ENCODE peak calls at places on chromosomes 4 and X, in five cellular contexts. E is H7, A is D721Med, I is activated T-cell treated with anti-CD3 and anti-CD28 coated beads for 48 hours, W is AG08395. B is an unnamed sample.

GRCh38 chr4:169745291-169745690 is 12.5 kb downstream of the HPF1 start:
- DNase-seq in E (no peak), A (no peak), I (no peak), W (peak), B (no peak)

GRCh38 chrX:16594490-16594889 is 55.5 kb upstream of the S100G start:
- DNase-seq in E (no peak), A (no peak), I (no peak), W (no peak), B (no peak)

GRCh38 chr4:2936773-2937145 is 26.4 kb downstream of the NOP14 start:
- DNase-seq in E (no peak), A (no peak), I (peak), W (peak), B (no peak)

GRCh38 chr4:174365018-174365587 is 81.4 kb downstream of the CEP44 start:
- DNase-seq in E (no peak), A (no peak), I (no peak), W (peak), B (no peak)

GRCh38 chr4:157514711-157515110 is 294.2 kb downstream of the GRIA2 start:
- DNase-seq in E (peak), A (no peak), I (no peak), W (no peak), B (no peak)

GRCh38 chrX:77548751-77549150 is 101.6 kb downstream of the FGF16 start:
- DNase-seq in E (no peak), A (no peak), I (no peak), W (no peak), B (no peak)

GRCh38 chr4:65865489-65865888 is 195.2 kb upstream of the EPHA5 start:
- DNase-seq in E (peak), A (no peak), I (no peak), W (no peak), B (no peak)

GRCh38 chr4:101155368-101155767 is 192.0 kb downstream of the PPP3CA start:
- DNase-seq in E (no peak), A (no peak), I (no peak), W (peak), B (no peak)

GRCh38 chr4:114599231-114600065 is 841 bp downstream of the UGT8 start:
- DNase-seq in E (peak), A (no peak), I (no peak), W (no peak), B (peak)

GRCh38 chrX:107826286-107827136 is 845 bp downstream of the MID2 start:
- DNase-seq in E (peak), A (no peak), I (peak), W (peak), B (no peak)

GRCh38 chrX:497201-497710 is 110.5 kb upstream of the PPP2R3B start:
- DNase-seq in E (no peak), A (no peak), I (no peak), W (no peak), B (no peak)

GRCh38 chrX:67570839-67571238 is 27.0 kb downstream of the AR start:
- DNase-seq in E (no peak), A (no peak), I (no peak), W (no peak), B (no peak)

GRCh38 chr4:159856451-159856850 is 753.6 kb downstream of the RAPGEF2 start:
- DNase-seq in E (no peak), A (no peak), I (no peak), W (no peak), B (no peak)

GRCh38 chr4:3201718-3202702 is 46.9 kb upstream of the MSANTD1 start:
- DNase-seq in E (no peak), A (no peak), I (peak), W (peak), B (no peak)

GRCh38 chrX:150692837-150693781 is at the start of gene MTMR1:
- DNase-seq in E (peak), A (peak), I (peak), W (no peak), B (no peak)

GRCh38 chr4:115219315-115219840 is 106.0 kb upstream of the NDST4 start:
- DNase-seq in E (no peak), A (no peak), I (no peak), W (no peak), B (peak)

GRCh38 chr4:187027231-187027760 is 303.6 kb upstream of the FAT1 start:
- DNase-seq in E (no peak), A (no peak), I (no peak), W (no peak), B (peak)

GRCh38 chrX:46547857-46548256 is 2.6 kb upstream of the ZNF674 start:
- DNase-seq in E (no peak), A (no peak), I (no peak), W (peak), B (no peak)

GRCh38 chr4:98447648-98448047 is 186.5 kb downstream of the RAP1GDS1 start:
- DNase-seq in E (peak), A (no peak), I (no peak), W (no peak), B (no peak)

GRCh38 chr4:94472056-94472826 is 20.5 kb downstream of the PDLIM5 start:
- DNase-seq in E (no peak), A (no peak), I (no peak), W (peak), B (peak)

GRCh38 chr4:20370284-20370683 is 118.6 kb downstream of the SLIT2 start:
- DNase-seq in E (no peak), A (no peak), I (no peak), W (no peak), B (no peak)

GRCh38 chrX:76919761-76920160 is 492.3 kb downstream of the MAGEE1 start:
- DNase-seq in E (no peak), A (no peak), I (no peak), W (no peak), B (no peak)

GRCh38 chrX:96685205-96686099 is 810 bp downstream of the DIAPH2 start:
- DNase-seq in E (no peak), A (no peak), I (peak), W (peak), B (no peak)

GRCh38 chr4:141027421-141027820 is 105.8 kb downstream of the RNF150 start:
- DNase-seq in E (no peak), A (no peak), I (no peak), W (peak), B (no peak)

GRCh38 chr4:187612211-187612780 is 383.3 kb upstream of the ZFP42 start:
- DNase-seq in E (no peak), A (no peak), I (no peak), W (no peak), B (no peak)

GRCh38 chr4:38160487-38161207 is 200.4 kb downstream of the PTTG2 start:
- DNase-seq in E (peak), A (no peak), I (peak), W (peak), B (peak)

GRCh38 chr4:143391895-143392294 is 55.2 kb downstream of the GAB1 start:
- DNase-seq in E (no peak), A (no peak), I (no peak), W (peak), B (no peak)

GRCh38 chr4:181855307-181855706 is 387.9 kb upstream of the TENM3 start:
- DNase-seq in E (no peak), A (no peak), I (no peak), W (no peak), B (no peak)